ENCODE peak calls at places on chromosomes 2 and 18, in six cellular contexts. D, Y, H, U, B and T are unnamed samples.

GRCh38 chr2:239467281-239467955 is 66.6 kb upstream of the HDAC4 start:
- DNase-seq in D (no peak), Y (no peak), H (no peak), U (no peak), B (no peak), T (no peak)

GRCh38 chr2:39772086-39772811 is 6.8 kb downstream of the THUMPD2 start:
- DNase-seq in D (no peak), Y (no peak), H (no peak), U (no peak), B (no peak), T (no peak)

GRCh38 chr2:105961599-105962146 is 217.0 kb downstream of the NCK2 start:
- DNase-seq in D (no peak), Y (no peak), H (no peak), U (no peak), B (no peak), T (no peak)

GRCh38 chr18:76376225-76376624 is 118.8 kb downstream of the ZNF516 start:
- DNase-seq in D (no peak), Y (no peak), H (no peak), U (no peak), B (no peak), T (no peak)

GRCh38 chr2:43075054-43075593 is 151.3 kb downstream of the ZFP36L2 start:
- DNase-seq in D (no peak), Y (no peak), H (no peak), U (no peak), B (no peak), T (peak; percentile 81)

GRCh38 chr2:132581917-132582316 is 88.1 kb downstream of the LYPD1 start:
- DNase-seq in D (no peak), Y (peak; percentile 82), H (no peak), U (no peak), B (no peak), T (no peak)

GRCh38 chr2:15782009-15782751 is 158.2 kb upstream of the MYCN start:
- DNase-seq in D (no peak), Y (no peak), H (no peak), U (no peak), B (no peak), T (no peak)

GRCh38 chr2:127355407-127356008 is 32.3 kb downstream of the MAP3K2 start:
- DNase-seq in D (no peak), Y (no peak), H (no peak), U (peak; percentile 11), B (peak; percentile 28), T (no peak)

GRCh38 chr2:16138811-16139662 is 198.7 kb downstream of the MYCN start:
- DNase-seq in D (no peak), Y (no peak), H (no peak), U (no peak), B (no peak), T (no peak)

GRCh38 chr2:237637429-237638135 is 10.2 kb downstream of the LRRFIP1 start:
- DNase-seq in D (no peak), Y (no peak), H (no peak), U (no peak), B (no peak), T (no peak)

GRCh38 chr2:12008425-12009061 is 262.1 kb downstream of the LPIN1 start:
- DNase-seq in D (no peak), Y (no peak), H (no peak), U (no peak), B (no peak), T (no peak)

GRCh38 chr2:223383315-223383714 is 218.8 kb downstream of the SCG2 start:
- DNase-seq in D (no peak), Y (no peak), H (no peak), U (no peak), B (no peak), T (no peak)

GRCh38 chr2:236229186-236229585 is 35.0 kb downstream of the ASB18 start:
- DNase-seq in D (no peak), Y (no peak), H (no peak), U (no peak), B (no peak), T (no peak)

GRCh38 chr18:7904529-7904928 is 337.4 kb downstream of the PTPRM start:
- DNase-seq in D (no peak), Y (no peak), H (no peak), U (no peak), B (no peak), T (no peak)

GRCh38 chr2:36967236-36967876 is 1.0 kb upstream of the STRN start:
- DNase-seq in D (no peak), Y (no peak), H (no peak), U (no peak), B (no peak), T (no peak)

GRCh38 chr2:39379643-39380524 is 57.2 kb downstream of the MAP4K3 start:
- DNase-seq in D (no peak), Y (peak; percentile 42), H (no peak), U (no peak), B (no peak), T (no peak)

GRCh38 chr2:217903859-217904613 is 98.8 kb downstream of the TNS1 start:
- DNase-seq in D (no peak), Y (no peak), H (peak; percentile 48), U (no peak), B (no peak), T (peak; percentile 88)

GRCh38 chr2:222709191-222709891 is 37.9 kb downstream of the MOGAT1 start:
- DNase-seq in D (no peak), Y (peak; percentile 82), H (peak; percentile 83), U (no peak), B (no peak), T (peak; percentile 63)

GRCh38 chr2:149098722-149099121 is 60.2 kb downstream of the LYPD6B start:
- DNase-seq in D (no peak), Y (no peak), H (no peak), U (no peak), B (no peak), T (no peak)

GRCh38 chr18:41144444-41144843 is 810.6 kb upstream of the PIK3C3 start:
- DNase-seq in D (no peak), Y (no peak), H (no peak), U (no peak), B (no peak), T (no peak)

GRCh38 chr2:230905448-230906430 is 19.3 kb downstream of the GPR55 start:
- DNase-seq in D (peak; percentile 86), Y (no peak), H (no peak), U (peak; percentile 80), B (peak; percentile 61), T (no peak)

GRCh38 chr2:636649-637405 is 40.4 kb downstream of the TMEM18 start:
- DNase-seq in D (peak; percentile 36), Y (peak; percentile 54), H (peak; percentile 8), U (no peak), B (peak; percentile 48), T (peak; percentile 67)

GRCh38 chr2:30686000-30686399 is 121.2 kb downstream of the CAPN13 start:
- DNase-seq in D (no peak), Y (peak; percentile 40), H (no peak), U (no peak), B (no peak), T (no peak)

GRCh38 chr2:71851094-71851755 is 296.4 kb downstream of the CYP26B1 start:
- DNase-seq in D (no peak), Y (no peak), H (no peak), U (no peak), B (no peak), T (peak; percentile 50)

GRCh38 chr2:201507725-201508124 is 56.2 kb downstream of the STRADB start:
- DNase-seq in D (no peak), Y (no peak), H (no peak), U (no peak), B (no peak), T (no peak)

GRCh38 chr18:47595816-47596501 is 334.5 kb downstream of the SMAD2 start:
- DNase-seq in D (no peak), Y (peak; percentile 17), H (no peak), U (no peak), B (no peak), T (no peak)

GRCh38 chr2:219574509-219575311 is 2.6 kb downstream of the INHA start:
- DNase-seq in D (no peak), Y (peak; percentile 16), H (no peak), U (no peak), B (no peak), T (no peak)

GRCh38 chr2:20584637-20585321 is 66.1 kb downstream of the HS1BP3 start:
- DNase-seq in D (no peak), Y (no peak), H (peak; percentile 47), U (no peak), B (no peak), T (peak; percentile 21)

GRCh38 chr2:112032615-112033457 is 22.2 kb upstream of the TMEM87B start:
- DNase-seq in D (no peak), Y (peak; percentile 47), H (peak; percentile 19), U (no peak), B (no peak), T (no peak)